ENCODE peak calls at places on chromosome 11, in eight cellular contexts. One of them, this sample, is unnamed.

GRCh38 chr11:102422817-102423725 is 29.5 kb downstream of the TMEM123 start:
- DNase-seq in body of pancreas: no peak
- DNase-seq in sigmoid colon: no peak
- DNase-seq in kidney: no peak
- DNase-seq in endothelial cell: no peak
- DNase-seq in lower leg skin: no peak
- DNase-seq in left ventricle myocardium inferior: no peak
- DNase-seq in Panc1: no peak
- DNase-seq in this sample: no peak

GRCh38 chr11:119115484-119116234 is 5.7 kb upstream of the HINFP start:
- DNase-seq in body of pancreas: no peak
- DNase-seq in sigmoid colon: no peak
- DNase-seq in kidney: peak; percentile 81
- DNase-seq in endothelial cell: no peak
- DNase-seq in lower leg skin: peak; percentile 46
- DNase-seq in left ventricle myocardium inferior: peak; percentile 56
- DNase-seq in Panc1: no peak
- DNase-seq in this sample: no peak

GRCh38 chr11:99069831-99070444 is 49.2 kb downstream of the CNTN5 start:
- DNase-seq in body of pancreas: no peak
- DNase-seq in sigmoid colon: peak; percentile 48
- DNase-seq in kidney: peak; percentile 32
- DNase-seq in endothelial cell: no peak
- DNase-seq in lower leg skin: no peak
- DNase-seq in left ventricle myocardium inferior: no peak
- DNase-seq in Panc1: no peak
- DNase-seq in this sample: no peak

GRCh38 chr11:70488171-70488570 is 89.8 kb downstream of the CTTN start:
- DNase-seq in body of pancreas: no peak
- DNase-seq in sigmoid colon: no peak
- DNase-seq in kidney: peak; percentile 51
- DNase-seq in endothelial cell: no peak
- DNase-seq in lower leg skin: no peak
- DNase-seq in left ventricle myocardium inferior: peak; percentile 5
- DNase-seq in Panc1: no peak
- DNase-seq in this sample: no peak

GRCh38 chr11:20337526-20338154 is 25.9 kb upstream of the HTATIP2 start:
- DNase-seq in body of pancreas: no peak
- DNase-seq in sigmoid colon: no peak
- DNase-seq in kidney: no peak
- DNase-seq in endothelial cell: peak; percentile 44
- DNase-seq in lower leg skin: no peak
- DNase-seq in left ventricle myocardium inferior: no peak
- DNase-seq in Panc1: no peak
- DNase-seq in this sample: no peak

GRCh38 chr11:71433648-71434450 is 14.3 kb downstream of the DHCR7 start:
- DNase-seq in body of pancreas: no peak
- DNase-seq in sigmoid colon: no peak
- DNase-seq in kidney: no peak
- DNase-seq in endothelial cell: no peak
- DNase-seq in lower leg skin: no peak
- DNase-seq in left ventricle myocardium inferior: peak; percentile 58
- DNase-seq in Panc1: no peak
- DNase-seq in this sample: no peak

GRCh38 chr11:98185245-98185644 is 835.5 kb upstream of the CNTN5 start:
- DNase-seq in body of pancreas: no peak
- DNase-seq in sigmoid colon: no peak
- DNase-seq in kidney: no peak
- DNase-seq in endothelial cell: no peak
- DNase-seq in lower leg skin: no peak
- DNase-seq in left ventricle myocardium inferior: no peak
- DNase-seq in Panc1: no peak
- DNase-seq in this sample: no peak

GRCh38 chr11:126585388-126586302 is 230.2 kb downstream of the ST3GAL4 start:
- DNase-seq in body of pancreas: peak; percentile 81
- DNase-seq in sigmoid colon: peak; percentile 76
- DNase-seq in kidney: no peak
- DNase-seq in endothelial cell: no peak
- DNase-seq in lower leg skin: peak; percentile 63
- DNase-seq in left ventricle myocardium inferior: peak; percentile 52
- DNase-seq in Panc1: peak; percentile 13
- DNase-seq in this sample: no peak

GRCh38 chr11:68340003-68340767 is 27.8 kb downstream of the LRP5 start:
- DNase-seq in body of pancreas: no peak
- DNase-seq in sigmoid colon: no peak
- DNase-seq in kidney: no peak
- DNase-seq in endothelial cell: no peak
- DNase-seq in lower leg skin: no peak
- DNase-seq in left ventricle myocardium inferior: no peak
- DNase-seq in Panc1: no peak
- DNase-seq in this sample: no peak

GRCh38 chr11:123191939-123192338 is 3.1 kb downstream of the CLMP start:
- DNase-seq in body of pancreas: no peak
- DNase-seq in sigmoid colon: no peak
- DNase-seq in kidney: no peak
- DNase-seq in endothelial cell: no peak
- DNase-seq in lower leg skin: no peak
- DNase-seq in left ventricle myocardium inferior: no peak
- DNase-seq in Panc1: no peak
- DNase-seq in this sample: no peak

GRCh38 chr11:130677486-130678153 is 229.2 kb downstream of the ADAMTS15 start:
- DNase-seq in body of pancreas: no peak
- DNase-seq in sigmoid colon: no peak
- DNase-seq in kidney: no peak
- DNase-seq in endothelial cell: no peak
- DNase-seq in lower leg skin: no peak
- DNase-seq in left ventricle myocardium inferior: peak; percentile 23
- DNase-seq in Panc1: no peak
- DNase-seq in this sample: no peak

GRCh38 chr11:90867416-90867815 is 644.6 kb upstream of the CHORDC1 start:
- DNase-seq in body of pancreas: no peak
- DNase-seq in sigmoid colon: no peak
- DNase-seq in kidney: no peak
- DNase-seq in endothelial cell: no peak
- DNase-seq in lower leg skin: no peak
- DNase-seq in left ventricle myocardium inferior: no peak
- DNase-seq in Panc1: no peak
- DNase-seq in this sample: no peak

DNA sequence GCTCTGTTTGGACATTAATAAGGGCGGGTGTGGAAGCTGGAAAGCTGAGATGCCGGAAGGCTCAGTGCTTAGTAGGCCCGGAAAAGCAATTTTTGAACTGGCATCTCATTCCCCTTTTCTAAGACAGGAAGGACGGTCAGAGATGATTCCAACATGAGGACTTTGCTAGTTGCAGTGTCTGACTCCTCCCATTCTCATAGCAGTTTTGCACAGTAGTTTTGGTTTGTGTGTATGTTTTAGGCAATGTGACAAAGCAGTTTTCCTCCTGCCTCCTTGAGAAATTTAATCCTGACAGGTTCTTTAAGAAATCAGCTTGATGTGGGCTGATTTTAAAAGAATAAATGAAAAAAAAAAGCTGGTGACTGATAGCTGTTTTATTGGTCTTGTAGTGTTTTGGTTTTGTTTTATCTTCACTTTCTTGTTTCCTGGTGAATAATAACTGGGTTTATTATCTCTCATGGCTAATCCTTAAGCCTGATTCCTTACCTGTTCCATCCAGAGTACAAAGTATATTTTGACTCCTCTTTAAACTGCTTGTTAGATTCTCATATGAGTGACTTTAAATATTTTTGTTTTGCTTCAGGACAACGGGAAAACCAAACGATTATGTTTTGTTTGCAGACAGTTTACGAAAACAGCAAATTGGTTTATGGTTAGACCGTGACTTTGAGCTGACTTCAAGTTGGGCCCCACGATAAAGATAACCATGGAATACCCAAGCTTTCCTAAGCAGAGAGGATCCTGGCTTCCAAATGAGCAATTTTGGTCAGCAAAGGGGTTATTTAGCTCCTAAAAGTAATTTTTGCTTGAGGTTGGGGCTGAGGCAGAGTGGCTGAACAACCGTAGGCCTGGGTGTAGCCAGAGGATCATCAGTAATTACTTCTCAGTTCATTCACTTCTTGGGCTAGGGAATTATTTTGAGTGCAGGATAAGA is 3.4 kb downstream of the PTPRJ start:
- DNase-seq in body of pancreas: no peak
- DNase-seq in sigmoid colon: no peak
- DNase-seq in kidney: no peak
- DNase-seq in endothelial cell: no peak
- DNase-seq in lower leg skin: no peak
- DNase-seq in left ventricle myocardium inferior: no peak
- DNase-seq in Panc1: no peak
- DNase-seq in this sample: no peak
- TF ChIP-seq CTCF in body of pancreas: no peak
- TF ChIP-seq CTCF in sigmoid colon: no peak
- TF ChIP-seq CTCF in kidney: no peak
- TF ChIP-seq CTCF in endothelial cell: no peak
- TF ChIP-seq CTCF in lower leg skin: no peak
- TF ChIP-seq CTCF in left ventricle myocardium inferior: no peak
- TF ChIP-seq CTCF in Panc1: no peak
- TF ChIP-seq CTCF in this sample: no peak

DNA sequence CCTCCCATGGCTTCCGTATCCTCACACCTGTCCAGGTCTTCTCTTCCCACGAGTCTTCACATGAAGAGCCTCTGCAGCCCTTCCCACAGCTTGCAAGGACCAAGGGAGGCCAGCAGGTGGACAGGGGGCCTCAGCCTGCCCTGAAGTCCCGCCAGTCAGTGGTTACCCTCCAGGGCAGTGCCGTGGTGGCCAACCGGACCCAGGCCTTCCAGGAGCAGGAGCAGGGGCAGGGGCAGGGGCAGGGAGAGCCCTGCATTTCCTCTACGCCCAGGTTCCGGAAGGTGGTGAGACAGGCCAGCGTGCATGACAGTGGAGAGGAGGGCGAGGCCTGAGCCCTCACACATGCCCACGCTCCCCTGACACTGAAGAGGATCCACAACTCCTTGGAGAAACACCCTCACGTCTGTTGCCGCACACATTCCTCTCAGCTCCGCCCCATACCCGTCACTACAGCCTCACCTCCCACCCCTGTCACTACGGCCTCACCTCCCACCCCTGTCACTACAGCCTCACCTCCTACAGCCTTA is 8.3 kb downstream of the SSH3 start:
- DNase-seq in body of pancreas: no peak
- DNase-seq in sigmoid colon: no peak
- DNase-seq in kidney: no peak
- DNase-seq in endothelial cell: no peak
- DNase-seq in lower leg skin: peak; percentile 20
- DNase-seq in left ventricle myocardium inferior: no peak
- DNase-seq in Panc1: no peak
- DNase-seq in this sample: no peak
- TF ChIP-seq CTCF in body of pancreas: no peak
- TF ChIP-seq CTCF in sigmoid colon: no peak
- TF ChIP-seq CTCF in kidney: no peak
- TF ChIP-seq CTCF in endothelial cell: no peak
- TF ChIP-seq CTCF in lower leg skin: no peak
- TF ChIP-seq CTCF in left ventricle myocardium inferior: no peak
- TF ChIP-seq CTCF in Panc1: no peak
- TF ChIP-seq CTCF in this sample: peak; percentile 14

GRCh38 chr11:61792310-61793083 is at the start of the genes FEN1 and TMEM258:
- DNase-seq in body of pancreas: peak; percentile 88
- DNase-seq in sigmoid colon: peak; percentile 94
- DNase-seq in kidney: peak; percentile 97
- DNase-seq in endothelial cell: peak; percentile 85
- DNase-seq in lower leg skin: peak; percentile 86
- DNase-seq in left ventricle myocardium inferior: peak; percentile 89
- DNase-seq in Panc1: peak; percentile 78
- DNase-seq in this sample: peak; percentile 90

GRCh38 chr11:61793084-61793828 is 545 bp downstream of the FEN1 start:
- DNase-seq in body of pancreas: peak; percentile 18
- DNase-seq in sigmoid colon: no peak
- DNase-seq in kidney: no peak
- DNase-seq in endothelial cell: no peak
- DNase-seq in lower leg skin: no peak
- DNase-seq in left ventricle myocardium inferior: no peak
- DNase-seq in Panc1: no peak
- DNase-seq in this sample: no peak

GRCh38 chr11:61793829-61794204 is 1.1 kb downstream of the FEN1 start:
- DNase-seq in body of pancreas: no peak
- DNase-seq in sigmoid colon: no peak
- DNase-seq in kidney: no peak
- DNase-seq in endothelial cell: no peak
- DNase-seq in lower leg skin: no peak
- DNase-seq in left ventricle myocardium inferior: no peak
- DNase-seq in Panc1: no peak
- DNase-seq in this sample: no peak

GRCh38 chr11:61794579-61794978 is 1.9 kb downstream of the FEN1 start:
- DNase-seq in body of pancreas: no peak
- DNase-seq in sigmoid colon: no peak
- DNase-seq in kidney: no peak
- DNase-seq in endothelial cell: no peak
- DNase-seq in lower leg skin: no peak
- DNase-seq in left ventricle myocardium inferior: no peak
- DNase-seq in Panc1: no peak
- DNase-seq in this sample: no peak

DNA sequence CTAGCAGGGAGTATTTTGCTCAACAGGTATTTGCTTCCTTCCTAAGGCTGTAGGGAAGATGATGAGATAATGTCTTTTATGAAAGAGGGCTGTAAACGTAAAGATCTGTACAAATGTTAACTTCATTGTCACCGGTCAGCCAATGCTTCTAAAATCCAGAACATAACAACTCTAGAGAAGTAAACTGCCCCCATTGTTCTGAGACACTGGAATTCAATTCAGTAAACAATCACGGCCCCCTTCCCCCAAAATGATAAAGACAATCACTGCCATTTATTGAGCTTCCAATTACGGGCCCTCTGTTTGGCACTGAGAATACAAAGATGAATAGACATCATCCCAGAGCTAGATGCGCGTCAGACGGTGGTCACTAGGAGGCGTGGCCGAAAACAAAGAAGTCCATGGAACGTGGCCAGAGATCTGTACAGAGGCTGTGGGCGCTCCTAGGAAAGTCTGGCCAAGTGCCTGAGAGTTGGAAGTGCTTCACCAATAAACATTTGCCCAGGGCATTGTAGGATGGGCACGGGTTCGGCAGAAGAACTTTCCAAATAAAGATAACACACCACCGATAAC is 576 bp downstream of the TMEM258 start:
- DNase-seq in body of pancreas: peak; percentile 71
- DNase-seq in sigmoid colon: peak; percentile 90
- DNase-seq in kidney: peak; percentile 76
- DNase-seq in endothelial cell: peak; percentile 66
- DNase-seq in lower leg skin: peak; percentile 67
- DNase-seq in left ventricle myocardium inferior: peak; percentile 32
- DNase-seq in Panc1: no peak
- DNase-seq in this sample: no peak
- TF ChIP-seq CTCF in body of pancreas: no peak
- TF ChIP-seq CTCF in sigmoid colon: no peak
- TF ChIP-seq CTCF in kidney: no peak
- TF ChIP-seq CTCF in endothelial cell: peak; percentile 24
- TF ChIP-seq CTCF in lower leg skin: no peak
- TF ChIP-seq CTCF in left ventricle myocardium inferior: no peak
- TF ChIP-seq CTCF in Panc1: no peak
- TF ChIP-seq CTCF in this sample: peak; percentile 26

DNA sequence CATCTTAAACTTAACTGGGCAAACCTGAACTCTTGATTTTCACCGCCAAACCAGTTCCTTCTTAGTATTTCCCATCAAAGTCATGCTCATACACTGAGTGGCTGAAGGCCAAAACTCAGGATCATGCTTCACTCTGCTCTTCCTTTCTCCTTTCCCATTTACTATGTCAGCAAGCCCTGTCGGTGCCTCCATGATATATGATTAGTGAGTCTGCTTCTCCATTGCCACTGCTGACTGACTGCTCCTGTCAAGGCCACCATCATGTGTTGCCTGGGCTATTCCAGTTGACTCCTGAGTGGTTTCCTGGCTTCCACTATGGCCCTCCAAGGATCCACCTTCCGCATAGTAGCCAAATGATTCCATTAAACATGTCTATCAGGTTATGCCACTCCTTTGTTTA is 42.8 kb upstream of the AMPD3 start:
- DNase-seq in body of pancreas: no peak
- DNase-seq in sigmoid colon: no peak
- DNase-seq in kidney: no peak
- DNase-seq in endothelial cell: no peak
- DNase-seq in lower leg skin: no peak
- DNase-seq in left ventricle myocardium inferior: no peak
- DNase-seq in Panc1: no peak
- DNase-seq in this sample: no peak
- TF ChIP-seq CTCF in body of pancreas: no peak
- TF ChIP-seq CTCF in sigmoid colon: no peak
- TF ChIP-seq CTCF in kidney: no peak
- TF ChIP-seq CTCF in endothelial cell: no peak
- TF ChIP-seq CTCF in lower leg skin: no peak
- TF ChIP-seq CTCF in left ventricle myocardium inferior: no peak
- TF ChIP-seq CTCF in Panc1: no peak
- TF ChIP-seq CTCF in this sample: no peak

This sample was measured in type B pancreatic cell.